ENCODE peak calls at places on chromosomes 5 and 9, in eight cellular contexts. B is PC-3, T is ovary, I is upper lobe of left lung, N is tibial nerve, C is HL-60, F is fibroblast of lung, Y is mammary epithelial cell. K is an unnamed sample.

GRCh38 chr5:63249960-63250359 is 671.3 kb downstream of the LRRC70 start:
- DNase-seq in F (no peak), C (no peak), I (no peak), N (no peak), B (peak; percentile 42), T (no peak), Y (no peak), K (no peak)

GRCh38 chr9:31302620-31303418 is 1081.6 kb upstream of the ACO1 start:
- DNase-seq in I (no peak), B (no peak), N (no peak), Y (no peak), T (no peak), C (no peak), F (no peak), K (no peak)

GRCh38 chr9:8822667-8823025 is 1023.1 kb upstream of the DMAC1 start:
- DNase-seq in T (no peak), Y (no peak), F (no peak), I (no peak), N (no peak), B (no peak), C (no peak), K (no peak)

GRCh38 chr9:34493972-34494535 is 28.7 kb downstream of the ENHO start:
- DNase-seq in N (no peak), T (peak; percentile 30), B (peak; percentile 34), Y (peak; percentile 19), C (peak; percentile 5), F (peak; percentile 42), I (no peak), K (no peak)

GRCh38 chr5:565782-566445 is 41.7 kb upstream of the SLC9A3 start:
- DNase-seq in I (peak; percentile 66), B (peak; percentile 73), C (no peak), F (peak; percentile 10), N (no peak), T (no peak), Y (no peak), K (no peak)

GRCh38 chr5:84378420-84378819 is 6.3 kb downstream of the EDIL3 start:
- DNase-seq in B (no peak), T (no peak), I (no peak), C (no peak), N (no peak), F (peak; percentile 98), Y (no peak), K (no peak)

GRCh38 chr5:93401844-93402243 is 179.2 kb downstream of the NR2F1-AS1 start:
- DNase-seq in T (no peak), N (no peak), I (no peak), Y (no peak), C (no peak), F (no peak), B (no peak), K (no peak)

GRCh38 chr5:149766460-149767277 is 36.6 kb downstream of the PPARGC1B start:
- DNase-seq in N (no peak), C (no peak), I (no peak), Y (no peak), T (no peak), B (no peak), F (no peak), K (no peak)

GRCh38 chr9:75885652-75886051 is 4.8 kb upstream of the PCSK5 start:
- DNase-seq in T (no peak), F (no peak), C (no peak), B (no peak), Y (no peak), I (no peak), N (no peak), K (no peak)

GRCh38 chr5:80820685-80821084 is 139.5 kb upstream of the RASGRF2 start:
- DNase-seq in C (no peak), I (no peak), N (no peak), T (no peak), B (no peak), F (no peak), Y (no peak), K (no peak)

GRCh38 chr9:76701441-76702031 is 62.7 kb upstream of the PCA3 start:
- DNase-seq in Y (no peak), C (no peak), N (no peak), B (no peak), F (peak; percentile 92), T (no peak), I (no peak), K (no peak)

GRCh38 chr5:90226433-90227099 is 183.0 kb downstream of the CETN3 start:
- DNase-seq in T (no peak), Y (no peak), N (no peak), F (no peak), C (no peak), I (no peak), B (no peak), K (no peak)

GRCh38 chr5:58294598-58295298 is 165.1 kb downstream of the PLK2 start:
- DNase-seq in N (no peak), Y (peak; percentile 79), B (peak; percentile 57), I (no peak), T (no peak), C (no peak), F (peak; percentile 55), K (peak; percentile 35)

GRCh38 chr9:68530618-68531017 is 10.1 kb downstream of the TMEM252 start:
- DNase-seq in N (no peak), B (no peak), F (no peak), C (no peak), I (no peak), T (peak; percentile 20), Y (no peak), K (no peak)

GRCh38 chr9:85212209-85212608 is 529.5 kb downstream of the AGTPBP1 start:
- DNase-seq in N (no peak), T (no peak), B (no peak), Y (peak; percentile 94), C (no peak), F (peak; percentile 91), I (no peak), K (no peak)

GRCh38 chr5:40071870-40072269 is 607.8 kb upstream of the PTGER4 start:
- DNase-seq in B (peak; percentile 63), I (no peak), N (no peak), Y (peak; percentile 16), T (no peak), C (no peak), F (peak; percentile 8), K (no peak)

GRCh38 chr9:89448381-89448780 is 49.5 kb downstream of the SEMA4D start:
- DNase-seq in C (no peak), Y (no peak), T (no peak), F (no peak), I (peak; percentile 49), B (no peak), N (no peak), K (no peak)

GRCh38 chr5:22780756-22781155 is 72.4 kb downstream of the CDH12 start:
- DNase-seq in N (no peak), B (peak; percentile 17), I (no peak), T (no peak), Y (no peak), C (no peak), F (no peak), K (no peak)

GRCh38 chr9:27125030-27125429 is 16.0 kb downstream of the TEK start:
- DNase-seq in Y (peak; percentile 96), F (peak; percentile 99), T (peak; percentile 69), N (no peak), I (no peak), C (no peak), B (peak; percentile 94), K (no peak)

GRCh38 chr5:66222455-66222854 is 78.4 kb downstream of the SREK1 start:
- DNase-seq in Y (no peak), I (no peak), C (no peak), F (peak; percentile 20), N (no peak), T (no peak), B (no peak), K (no peak)

GRCh38 chr5:43294226-43294625 is 19.0 kb downstream of the HMGCS1 start:
- DNase-seq in F (peak; percentile 79), N (no peak), T (no peak), Y (no peak), C (no peak), I (no peak), B (peak; percentile 61), K (no peak)

GRCh38 chr9:93652604-93653592 is 76.5 kb downstream of the PHF2 start:
- DNase-seq in Y (no peak), T (no peak), I (no peak), N (no peak), B (no peak), F (no peak), C (no peak), K (no peak)

DNA sequence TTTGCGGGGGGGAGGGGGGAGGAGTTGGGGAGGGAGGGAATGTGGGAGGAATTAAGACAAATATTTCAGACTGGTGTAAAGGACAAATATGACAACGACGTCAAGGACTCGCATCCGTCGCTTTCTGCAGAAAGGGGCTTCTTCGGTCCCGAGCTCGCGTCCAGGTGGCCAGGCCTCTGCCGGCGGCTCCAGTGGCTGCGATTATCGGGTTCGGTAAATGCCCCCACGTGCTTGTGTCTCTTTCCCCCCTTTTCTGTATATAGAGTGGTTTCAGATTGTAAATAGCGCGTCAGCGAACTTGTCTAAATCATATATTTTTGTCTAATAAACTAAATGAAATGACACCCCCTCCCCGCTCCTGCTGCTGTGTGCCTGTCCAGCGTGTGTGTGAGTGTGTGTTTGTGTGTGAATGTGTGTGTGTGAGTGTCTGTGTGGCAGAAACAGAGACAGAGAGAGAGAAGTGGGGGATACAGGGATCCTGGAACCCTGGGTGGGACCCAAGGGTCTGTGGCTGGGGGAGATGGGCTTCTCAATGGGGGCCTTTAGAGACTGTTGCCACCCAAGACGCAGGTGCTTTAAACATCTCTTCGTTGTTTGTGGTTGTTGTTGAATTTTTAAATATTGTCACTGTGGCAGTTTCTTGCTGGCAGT is 5.6 kb downstream of the IRX1 start:
- DNase-seq in F (peak; percentile 38), T (no peak), C (no peak), N (no peak), Y (peak; percentile 51), I (no peak), B (no peak), K (no peak)
- H3K27me3 ChIP-seq in F (peaks cover 22% of the 10 kb centered on the region), T (no peaks in the 10 kb centered on the region), C (peaks cover 60% of the 10 kb centered on the region), N (peaks cover 100% of the 10 kb centered on the region), Y (no peaks in the 10 kb centered on the region), I (peaks cover 11% of the 10 kb centered on the region), B (no peaks in the 10 kb centered on the region), K (no peaks in the 10 kb centered on the region)

DNA sequence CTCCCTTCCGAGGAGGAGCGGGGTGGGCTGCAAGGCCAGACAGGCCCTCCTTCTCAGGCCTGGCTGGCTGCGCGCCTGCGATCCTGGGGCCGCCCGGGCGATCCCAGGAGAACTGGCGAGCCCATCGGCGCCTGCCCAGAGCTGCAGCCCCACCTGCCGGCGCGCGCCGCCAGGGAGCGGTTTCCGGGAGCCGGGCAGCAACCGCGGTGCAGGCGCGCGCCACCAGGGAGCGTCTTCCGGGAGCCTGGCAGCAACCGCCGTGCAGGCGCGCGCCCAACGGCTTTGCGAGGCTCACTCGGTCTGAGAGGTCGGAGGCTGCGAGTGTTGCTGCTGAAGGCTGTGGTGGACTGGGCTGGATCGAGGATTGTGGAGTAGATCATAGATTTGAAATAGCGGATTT is 668.7 kb downstream of the SPATA31A6 start:
- DNase-seq in T (peak; percentile 25), N (no peak), C (peak; percentile 14), I (peak; percentile 77), B (peak; percentile 32), F (peak; percentile 8), Y (peak; percentile 64), K (no peak)
- TF ChIP-seq CTCF in T (no peak), N (no peak), C (no peak), I (no peak), B (peak; percentile 16), F (no peak), Y (no peak), K (peak; percentile 47)

GRCh38 chr5:31986101-31986500 is 188.0 kb downstream of the GOLPH3 start:
- DNase-seq in C (no peak), T (no peak), I (no peak), F (no peak), N (no peak), Y (no peak), B (no peak), K (no peak)
- H3K27me3 ChIP-seq in C (no peaks in the 10 kb centered on the region), T (no peaks in the 10 kb centered on the region), I (no peaks in the 10 kb centered on the region), F (no peaks in the 10 kb centered on the region), N (no peaks in the 10 kb centered on the region), Y (no peaks in the 10 kb centered on the region), B (no peaks in the 10 kb centered on the region), K (no peaks in the 10 kb centered on the region)

GRCh38 chr9:105244996-105245719 is 707 bp downstream of the SLC44A1 start:
- DNase-seq in N (no peak), T (peak; percentile 25), C (peak; percentile 47), F (peak; percentile 42), Y (peak; percentile 76), B (peak; percentile 49), I (peak; percentile 90), K (no peak)
- TF ChIP-seq CTCF in N (no peak), T (no peak), C (no peak), F (no peak), Y (peak; percentile 20), B (peak; percentile 48), I (peak; percentile 45), K (no peak)